ENCODE peak calls at places on chromosomes 11 and 22, in ten cellular contexts. O is heart right ventricle, A is colonic mucosa, X is sigmoid colon, E is ovary, G is RWPE2, N is brain microvascular endothelial cell, S is AG04450, M is uterus, R is fibroblast of lung. U is an unnamed sample.
A peak's percentile ranks its signal among the peaks of the same experiment; 100 is the strongest.

GRCh38 chr11:102238287-102238894 is 78.9 kb upstream of the BIRC3 start:
- DNase-seq in O (no peak), A (no peak), X (no peak), E (no peak), G (no peak), N (no peak), S (no peak), M (no peak), R (no peak), U (no peak)

GRCh38 chr22:50444663-50445062 is 30.2 kb downstream of the SBF1 start:
- DNase-seq in O (no peak), A (peak; percentile 47), X (no peak), E (peak; percentile 69), G (no peak), N (peak; percentile 52), S (peak; percentile 33), M (no peak), R (peak; percentile 80), U (no peak)

GRCh38 chr11:112961146-112961668 is at the start of gene NCAM1:
- DNase-seq in O (peak; percentile 88), A (peak; percentile 59), X (peak; percentile 87), E (peak; percentile 88), G (no peak), N (peak; percentile 48), S (no peak), M (peak; percentile 87), R (peak; percentile 81), U (peak; percentile 96)

GRCh38 chr11:132644511-132644910 is 887.8 kb downstream of the OPCML start:
- DNase-seq in O (no peak), A (no peak), X (no peak), E (no peak), G (no peak), N (no peak), S (no peak), M (no peak), R (no peak), U (no peak)

GRCh38 chr11:46513934-46514342 is 79.9 kb downstream of the AMBRA1 start:
- DNase-seq in O (peak; percentile 59), A (no peak), X (peak; percentile 87), E (peak; percentile 54), G (peak; percentile 76), N (no peak), S (peak; percentile 39), M (peak; percentile 24), R (peak; percentile 38), U (peak; percentile 69)

GRCh38 chr11:27968461-27968860 is 139.5 kb downstream of the KIF18A start:
- DNase-seq in O (no peak), A (no peak), X (no peak), E (no peak), G (no peak), N (no peak), S (no peak), M (no peak), R (no peak), U (no peak)

GRCh38 chr11:78244546-78245315 is 56.0 kb downstream of the USP35 start:
- DNase-seq in O (no peak), A (no peak), X (no peak), E (no peak), G (no peak), N (no peak), S (no peak), M (no peak), R (no peak), U (no peak)

GRCh38 chr22:49322231-49322630 is 505.4 kb downstream of the BRD1 start:
- DNase-seq in O (no peak), A (no peak), X (no peak), E (no peak), G (no peak), N (no peak), S (no peak), M (no peak), R (no peak), U (peak; percentile 31)

GRCh38 chr22:27507935-27508504 is 293.5 kb downstream of the MN1 start:
- DNase-seq in O (no peak), A (no peak), X (no peak), E (no peak), G (no peak), N (no peak), S (no peak), M (no peak), R (no peak), U (no peak)

GRCh38 chr11:33690290-33691050 is 10.2 kb downstream of the C11orf91 start:
- DNase-seq in O (peak; percentile 74), A (peak; percentile 54), X (peak; percentile 89), E (no peak), G (peak; percentile 90), N (peak; percentile 97), S (peak; percentile 84), M (peak; percentile 64), R (peak; percentile 93), U (peak; percentile 64)

GRCh38 chr11:109993786-109994185 is 99.4 kb upstream of the ZC3H12C start:
- DNase-seq in O (no peak), A (no peak), X (no peak), E (no peak), G (no peak), N (no peak), S (no peak), M (no peak), R (no peak), U (no peak)

GRCh38 chr11:109998921-109999320 is 94.3 kb upstream of the ZC3H12C start:
- DNase-seq in O (no peak), A (no peak), X (no peak), E (no peak), G (no peak), N (no peak), S (no peak), M (no peak), R (no peak), U (no peak)

GRCh38 chr11:110000045-110000502 is 93.1 kb upstream of the ZC3H12C start:
- DNase-seq in O (peak; percentile 5), A (no peak), X (no peak), E (no peak), G (no peak), N (peak; percentile 94), S (peak; percentile 85), M (no peak), R (peak; percentile 98), U (no peak)

GRCh38 chr11:109996060-109996459 is 97.1 kb upstream of the ZC3H12C start:
- DNase-seq in O (no peak), A (no peak), X (no peak), E (no peak), G (no peak), N (no peak), S (no peak), M (no peak), R (no peak), U (no peak)

GRCh38 chr11:109994896-109995295 is 98.3 kb upstream of the ZC3H12C start:
- DNase-seq in O (no peak), A (no peak), X (no peak), E (no peak), G (no peak), N (no peak), S (no peak), M (no peak), R (no peak), U (no peak)
- TF ChIP-seq CTCF in O (no peak), A (no peak), X (no peak), E (no peak), G (no peak), N (peak; percentile 24), S (no peak), M (no peak), R (no peak), U (no peak)

GRCh38 chr11:67261635-67261941 is 4.7 kb upstream of the GRK2 start:
- DNase-seq in O (no peak), A (no peak), X (peak; percentile 67), E (no peak), G (no peak), N (no peak), S (no peak), M (no peak), R (no peak), U (no peak)
- H3K4me3 ChIP-seq in O (peak overlapping the region; percentile 3), A (peak overlapping the region; percentile 19), X (no peak overlapping the region), E (peak overlapping the region; percentile 11), G (no peak overlapping the region), N (peak overlapping the region; percentile 46), S (peak overlapping the region; percentile 44), M (peak overlapping the region; percentile 18), R (no peak overlapping the region), U (peak overlapping the region; percentile 57)

DNA sequence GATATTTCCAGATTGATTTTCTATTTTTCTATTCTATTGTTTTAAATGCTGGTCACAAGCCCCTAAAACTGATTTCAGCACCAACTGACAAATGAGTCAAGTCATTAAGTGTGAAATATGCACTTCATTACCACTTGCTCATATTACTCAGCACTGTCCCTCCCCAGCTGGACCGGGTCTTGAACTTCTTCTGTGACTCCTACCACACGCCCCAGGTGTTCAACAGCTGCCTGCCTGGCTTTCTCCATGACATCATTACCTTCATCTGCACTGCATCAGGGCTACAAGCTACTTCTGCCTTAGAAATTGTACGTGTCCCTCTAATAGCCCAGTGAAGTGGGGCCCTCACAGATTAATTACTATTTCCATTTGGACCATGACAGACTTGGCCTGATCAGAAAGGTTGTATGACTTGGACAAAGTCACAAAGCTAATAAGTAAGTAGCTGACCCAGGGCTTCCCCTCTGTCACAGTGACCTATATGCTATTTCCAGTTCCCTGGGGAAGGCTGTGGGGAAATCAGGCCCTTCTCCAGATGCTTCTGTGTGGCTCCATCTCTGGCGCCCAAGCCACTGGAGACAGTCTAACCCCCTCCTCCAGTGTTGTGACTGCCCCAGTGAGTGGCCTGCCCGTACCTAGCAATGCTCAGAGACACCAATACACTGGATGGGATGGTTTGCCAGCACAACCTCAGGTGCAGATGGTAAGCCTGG is 18.1 kb downstream of the TBC1D10A start:
- DNase-seq in O (no peak), A (no peak), X (peak; percentile 85), E (no peak), G (no peak), N (no peak), S (no peak), M (no peak), R (peak; percentile 60), U (no peak)
- H3K27ac ChIP-seq in O (no peak overlapping the region), A (no peak overlapping the region), X (peak overlapping the region; percentile 89), E (no peak overlapping the region), G (no peak overlapping the region), N (no peak overlapping the region), S (no peak overlapping the region), M (peak overlapping the region; percentile 86), R (no peak overlapping the region), U (no peak overlapping the region)

GRCh38 chr11:18776324-18776723 is 15.3 kb downstream of the PTPN5 start:
- DNase-seq in O (no peak), A (no peak), X (no peak), E (no peak), G (no peak), N (no peak), S (no peak), M (no peak), R (no peak), U (no peak)

GRCh38 chr11:18773104-18773503 is 18.5 kb downstream of the PTPN5 start:
- DNase-seq in O (no peak), A (no peak), X (no peak), E (no peak), G (no peak), N (no peak), S (no peak), M (no peak), R (no peak), U (no peak)

GRCh38 chr11:18773681-18774080 is 17.9 kb downstream of the PTPN5 start:
- DNase-seq in O (no peak), A (no peak), X (no peak), E (no peak), G (no peak), N (no peak), S (no peak), M (no peak), R (no peak), U (no peak)

GRCh38 chr11:18774801-18775200 is 16.8 kb downstream of the PTPN5 start:
- DNase-seq in O (no peak), A (no peak), X (no peak), E (no peak), G (no peak), N (no peak), S (no peak), M (no peak), R (no peak), U (no peak)

GRCh38 chr11:18775492-18776292 is 15.9 kb downstream of the PTPN5 start:
- DNase-seq in O (peak; percentile 58), A (peak; percentile 78), X (no peak), E (no peak), G (peak; percentile 73), N (peak; percentile 52), S (no peak), M (no peak), R (peak; percentile 65), U (peak; percentile 43)
- TF ChIP-seq CTCF in O (peak; percentile 73), A (peak; percentile 59), X (no peak), E (no peak), G (peak; percentile 76), N (peak; percentile 94), S (peak; percentile 58), M (peak; percentile 31), R (peak; percentile 30), U (peak; percentile 27)